ENCODE peak calls at places on chromosomes 4 and X, in nine cellular contexts. L is neural progenitor cell, Y is AG10803, F is HFFc6, H is AG04450, G is GM12865, Q is cardiac fibroblast, J is ovary, Z is OCI-LY7. K is an unnamed sample.

GRCh38 chrX:87621697-87622096 is 104.1 kb downstream of the KLHL4 start:
- DNase-seq in Y (no peak), J (no peak), G (no peak), F (no peak), H (no peak), L (no peak), Q (peak), Z (no peak), K (peak)

GRCh38 chrX:150269613-150270254 is 93.4 kb upstream of the MAMLD1 start:
- DNase-seq in H (no peak), Y (peak), Q (peak), L (no peak), G (no peak), J (no peak), Z (no peak), F (no peak), K (peak)

GRCh38 chrX:46572295-46572936 is 1.1 kb upstream of the CHST7 start:
- DNase-seq in Y (no peak), F (no peak), J (no peak), Z (peak), H (no peak), G (peak), Q (no peak), L (no peak), K (no peak)

GRCh38 chr4:180101348-180102083 is 2141.7 kb upstream of the TENM3 start:
- DNase-seq in Q (no peak), H (no peak), F (no peak), Y (no peak), L (no peak), J (no peak), G (no peak), Z (no peak), K (no peak)

GRCh38 chr4:165248102-165248501 is 40.7 kb downstream of the KLHL2 start:
- DNase-seq in Y (no peak), F (no peak), L (no peak), Q (no peak), G (no peak), H (no peak), J (no peak), Z (no peak), K (no peak)

GRCh38 chrX:48520976-48521352 is 644 bp upstream of the EBP start:
- DNase-seq in Z (peak), Q (no peak), J (no peak), Y (no peak), F (no peak), G (peak), H (no peak), L (no peak), K (no peak)

GRCh38 chr4:6157926-6158325 is 42.4 kb downstream of the JAKMIP1 start:
- DNase-seq in J (no peak), H (no peak), G (no peak), Y (no peak), L (no peak), Q (no peak), Z (no peak), F (no peak), K (no peak)

GRCh38 chrX:153767674-153768055 is 3.6 kb downstream of the PLXNB3 start:
- DNase-seq in Z (no peak), H (no peak), G (no peak), Y (no peak), L (no peak), Q (no peak), F (no peak), J (no peak), K (no peak)

GRCh38 chrX:124217289-124218251 is 114.9 kb upstream of the TEX13D start:
- DNase-seq in H (no peak), Q (peak), Z (peak), F (peak), L (peak), J (no peak), G (peak), Y (peak), K (no peak)

GRCh38 chrX:152405561-152405960 is 45.6 kb downstream of the GABRA3 start:
- DNase-seq in G (no peak), Y (no peak), L (no peak), Z (no peak), H (no peak), J (no peak), F (no peak), Q (no peak), K (no peak)

GRCh38 chrX:117147249-117147648 is 684.5 kb upstream of the CT83 start:
- DNase-seq in G (no peak), F (no peak), H (no peak), J (no peak), Q (no peak), Y (no peak), Z (no peak), L (no peak), K (no peak)
- TF ChIP-seq CTCF in G (no peak), F (no peak), H (no peak), J (no peak), Q (no peak), Y (no peak), Z (no peak), L (no peak), K (no peak)

GRCh38 chrX:54473993-54474859 is 21.8 kb downstream of the FGD1 start:
- DNase-seq in G (no peak), F (no peak), Z (no peak), J (no peak), L (no peak), H (no peak), Q (no peak), Y (no peak), K (no peak)
- TF ChIP-seq CTCF in G (no peak), F (no peak), Z (no peak), J (no peak), L (no peak), H (no peak), Q (no peak), Y (no peak), K (no peak)

DNA sequence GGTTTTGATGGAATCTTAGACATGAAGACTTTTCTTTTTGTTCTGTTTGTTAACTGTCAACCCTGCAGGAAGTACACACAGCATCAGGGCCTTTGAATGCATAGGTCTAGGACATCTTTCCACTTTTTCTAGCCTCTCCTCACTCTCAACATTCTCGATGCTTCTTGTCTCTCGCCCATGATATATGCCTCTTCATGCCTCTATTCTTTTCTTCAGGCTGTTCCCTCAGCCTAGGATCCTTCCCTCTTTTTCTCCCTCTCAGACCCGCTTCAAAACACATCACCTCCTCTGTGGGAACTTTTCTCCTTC is 9.6 kb downstream of the PDGFC start:
- DNase-seq in Z (no peak), F (no peak), Q (no peak), G (no peak), H (no peak), J (no peak), L (no peak), Y (no peak), K (no peak)
- TF ChIP-seq CTCF in Z (no peak), F (no peak), Q (no peak), G (no peak), H (no peak), J (no peak), L (no peak), Y (no peak), K (no peak)

DNA sequence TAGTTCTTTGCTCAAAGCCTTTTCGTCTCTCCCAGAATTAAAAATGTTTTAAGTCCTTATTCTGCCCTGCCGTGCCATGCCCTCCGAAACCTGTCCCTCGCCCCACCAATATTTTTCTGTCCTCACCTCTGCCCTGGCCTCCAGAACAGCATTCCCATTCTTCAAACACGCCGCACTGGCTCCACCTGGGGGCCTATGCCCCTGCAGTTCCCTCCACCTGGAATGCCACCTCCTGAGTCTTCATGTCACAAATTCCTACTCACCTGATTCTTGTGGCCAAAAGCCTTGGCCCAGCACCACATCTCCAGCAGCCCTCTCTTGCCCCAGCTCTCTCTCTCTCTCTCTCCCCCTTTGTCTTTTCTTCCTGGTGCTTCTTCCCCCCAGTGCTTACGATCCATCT is 91.6 kb downstream of the APBB2 start:
- DNase-seq in Q (no peak), G (no peak), Y (no peak), J (no peak), Z (no peak), H (no peak), F (no peak), L (no peak), K (no peak)
- TF ChIP-seq CTCF in Q (no peak), G (no peak), Y (no peak), J (no peak), Z (no peak), H (no peak), F (no peak), L (peak), K (no peak)

DNA sequence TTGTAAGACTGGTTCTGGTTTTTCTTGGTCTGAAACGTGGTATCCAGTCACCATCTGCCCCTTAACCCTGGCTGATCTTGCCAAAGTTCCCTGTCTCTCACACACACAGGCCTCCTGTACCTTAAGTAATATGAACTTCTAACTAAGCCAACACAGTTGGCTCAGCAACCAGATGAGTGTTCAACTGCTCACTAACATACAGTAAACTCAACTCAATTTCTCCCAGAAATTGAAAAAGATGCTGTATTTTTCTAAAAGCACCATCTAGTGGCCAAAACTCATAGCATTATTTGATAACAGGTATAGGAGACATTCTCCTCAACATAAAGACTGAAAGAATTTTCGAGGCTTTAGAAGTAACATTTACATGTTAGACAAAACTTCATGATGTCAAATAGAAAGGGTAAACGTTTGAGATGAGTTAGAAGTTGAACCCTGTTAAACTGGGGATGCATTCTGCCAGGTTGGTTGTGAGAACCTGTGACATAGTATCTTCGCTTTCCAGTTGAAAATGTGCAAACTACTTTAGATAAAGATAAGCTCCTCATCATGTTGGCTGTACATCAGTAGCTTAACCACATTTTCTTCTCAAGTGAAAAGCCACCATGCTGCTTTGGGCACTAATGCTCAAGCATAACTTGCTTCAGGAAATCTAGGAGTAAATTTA is 31.2 kb downstream of the CCNI start:
- DNase-seq in Y (peak), H (no peak), J (no peak), Q (peak), L (peak), F (peak), Z (peak), G (peak), K (peak)
- TF ChIP-seq CTCF in Y (peak), H (peak), J (peak), Q (peak), L (peak), F (peak), Z (peak), G (peak), K (peak)

GRCh38 chr4:108772402-108772801 is 9.5 kb upstream of the ETNPPL start:
- DNase-seq in F (no peak), G (no peak), Z (no peak), J (no peak), H (no peak), L (no peak), Q (no peak), Y (no peak), K (no peak)

GRCh38 chr4:108779958-108780357 is 17.1 kb upstream of the ETNPPL start:
- DNase-seq in G (no peak), L (no peak), Y (no peak), Q (no peak), Z (no peak), H (no peak), J (no peak), F (no peak), K (no peak)

GRCh38 chr4:108775921-108776320 is 13.1 kb upstream of the ETNPPL start:
- DNase-seq in J (no peak), H (no peak), G (no peak), Q (no peak), Y (no peak), L (peak), Z (no peak), F (no peak), K (no peak)

DNA sequence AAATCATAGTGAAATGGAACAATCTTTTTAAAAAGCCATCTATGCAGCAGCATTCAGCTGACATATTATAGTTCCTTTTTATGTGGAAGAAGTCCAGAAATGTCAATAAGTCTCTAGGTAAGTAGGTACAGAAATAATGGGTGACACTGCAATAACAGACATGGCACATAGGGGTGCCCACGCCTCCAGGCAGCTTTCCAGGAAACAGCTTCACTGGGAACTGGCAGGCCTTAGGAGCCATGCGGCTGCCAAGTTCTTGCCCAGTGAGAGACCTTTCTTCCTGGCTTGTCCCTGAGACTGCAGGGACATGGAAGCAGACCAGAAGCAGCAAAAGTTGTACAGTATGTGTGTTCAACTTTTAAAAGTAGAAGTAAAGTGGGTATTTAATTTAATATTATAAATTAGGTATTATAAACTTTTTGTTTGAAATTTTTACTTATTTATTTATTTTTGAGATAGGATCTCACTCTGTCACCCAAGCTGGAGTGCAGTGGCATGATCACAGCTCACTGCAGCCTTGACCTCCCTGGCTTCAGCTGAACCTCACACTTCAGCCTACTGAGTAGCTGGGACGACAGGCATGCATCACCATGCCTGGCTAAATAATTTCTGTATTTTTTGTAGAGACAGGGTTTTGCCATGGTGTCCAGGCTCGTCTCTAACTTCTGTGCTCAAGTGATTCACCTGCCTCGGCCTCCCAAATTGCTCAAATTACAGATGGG is 12.1 kb upstream of the ETNPPL start:
- DNase-seq in Q (no peak), F (no peak), J (no peak), Z (no peak), Y (no peak), L (no peak), G (no peak), H (no peak), K (no peak)
- TF ChIP-seq CTCF in Q (no peak), F (no peak), J (no peak), Z (no peak), Y (no peak), L (no peak), G (no peak), H (no peak), K (no peak)

GRCh38 chrX:5113128-5113527 is 1115.5 kb downstream of the NLGN4X start:
- DNase-seq in F (no peak), Z (peak), H (no peak), J (no peak), G (no peak), L (peak), Q (peak), Y (no peak), K (peak)
- TF ChIP-seq CTCF in F (no peak), Z (peak), H (no peak), J (no peak), G (no peak), L (peak), Q (peak), Y (no peak), K (peak)

GRCh38 chr4:54659213-54660144 is 1.7 kb downstream of the KIT start:
- DNase-seq in F (no peak), Z (no peak), J (peak), Y (peak), Q (peak), G (no peak), H (no peak), L (peak), K (peak)
- TF ChIP-seq CTCF in F (no peak), Z (no peak), J (no peak), Y (no peak), Q (no peak), G (no peak), H (no peak), L (no peak), K (no peak)

K was measured in hepatocyte.